ENCODE peak calls at places on chromosome 12, in four cellular contexts. U is NAMALWA, P is Calu3, A is LHCN-M2. H is an unnamed sample.

GRCh38 chr12:25056486-25057130 is 107.7 kb upstream of the BCAT1 start:
- DNase-seq in P (no peak), U (peak; percentile 81), A (no peak), H (peak; percentile 14)

GRCh38 chr12:105317942-105318614 is 12.4 kb upstream of the C12orf75 start:
- DNase-seq in A (no peak), U (no peak), P (peak; percentile 40), H (no peak)

GRCh38 chr12:31991815-31992214 is 32.6 kb downstream of the RESF1 start:
- DNase-seq in A (no peak), P (no peak), U (no peak), H (no peak)

GRCh38 chr12:118102070-118102469 is 1.7 kb downstream of the VSIG10 start:
- DNase-seq in A (no peak), U (no peak), P (peak; percentile 28), H (no peak)

GRCh38 chr12:123267335-123267920 is 4.2 kb downstream of the CDK2AP1 start:
- DNase-seq in A (no peak), P (no peak), U (no peak), H (no peak)

GRCh38 chr12:49537709-49538601 is 875 bp upstream of the KCNH3 start:
- DNase-seq in P (peak; percentile 25), A (no peak), U (no peak), H (no peak)

GRCh38 chr12:124636138-124636968 is 68.9 kb upstream of the NCOR2 start:
- DNase-seq in P (peak; percentile 65), A (peak; percentile 80), U (peak; percentile 20), H (peak; percentile 70)

GRCh38 chr12:67362526-67362925 is 93.4 kb downstream of the CAND1 start:
- DNase-seq in U (peak; percentile 50), P (no peak), A (no peak), H (no peak)

GRCh38 chr12:113040722-113041168 is 15.8 kb upstream of the DTX1 start:
- DNase-seq in A (peak; percentile 99), U (no peak), P (peak; percentile 76), H (peak; percentile 98)

H was measured in HCEC 1CT.